ENCODE peak calls at places on chromosomes 4 and X, in four cellular contexts. G, U, Z and C are unnamed samples. For H3K36me3, the result is how much of the 10 kb centered on the place peaks cover.

GRCh38 chr4:116320859-116321258 is 764.5 kb downstream of the TRAM1L1 start:
- DNase-seq in Z (no peak), G (no peak), U (no peak), C (no peak)

GRCh38 chr4:127685292-127685691 is 44.9 kb upstream of the SLC25A31 start:
- DNase-seq in G (no peak), Z (no peak), U (peak), C (no peak)

GRCh38 chrX:1249101-1249887 is 19.3 kb upstream of the CSF2RA start:
- DNase-seq in G (peak), U (peak), Z (no peak), C (peak)

GRCh38 chr4:125741825-125742452 is 427.2 kb downstream of the FAT4 start:
- DNase-seq in G (no peak), U (peak), Z (no peak), C (no peak)

GRCh38 chr4:154491731-154492249 is at the start of gene DCHS2:
- DNase-seq in U (peak), G (no peak), Z (no peak), C (peak)

GRCh38 chrX:69165116-69165651 is at the start of gene PJA1:
- DNase-seq in U (peak), Z (no peak), G (no peak), C (peak)

GRCh38 chrX:68177542-68177941 is 255.8 kb downstream of the OPHN1 start:
- DNase-seq in Z (no peak), U (no peak), G (no peak), C (no peak)

GRCh38 chr4:10461091-10461849 is 4.0 kb upstream of the ZNF518B start:
- DNase-seq in U (no peak), Z (no peak), G (peak), C (peak)

GRCh38 chrX:148556498-148556897 is 56.1 kb downstream of the AFF2 start:
- DNase-seq in G (no peak), Z (no peak), U (no peak), C (no peak)

GRCh38 chr4:182822554-182822953 is 94.6 kb downstream of the DCTD start:
- DNase-seq in Z (no peak), G (no peak), U (no peak), C (no peak)

GRCh38 chr4:99817310-99817885 is 771 bp downstream of the DAPP1 start:
- DNase-seq in G (no peak), U (no peak), Z (no peak), C (no peak)

GRCh38 chrX:55522577-55523254 is 33.1 kb upstream of the USP51 start:
- DNase-seq in U (no peak), Z (no peak), G (no peak), C (no peak)

GRCh38 chr4:189385098-189385497 is 555.6 kb upstream of the FRG1 start:
- DNase-seq in Z (no peak), U (peak), G (no peak), C (no peak)

GRCh38 chrX:49197543-49198087 is 2.4 kb downstream of the SYP start:
- DNase-seq in U (no peak), Z (no peak), G (no peak), C (no peak)

GRCh38 chrX:133214316-133214715 is 3.8 kb downstream of the TFDP3 start:
- DNase-seq in U (no peak), Z (no peak), G (no peak), C (no peak)

GRCh38 chrX:137072396-137072795 is 38.6 kb upstream of the GPR101 start:
- DNase-seq in Z (no peak), U (no peak), G (no peak), C (no peak)

GRCh38 chrX:3393581-3394111 is 47.2 kb upstream of the MXRA5 start:
- DNase-seq in Z (no peak), U (no peak), G (no peak), C (no peak)

GRCh38 chr4:124414641-124415040 is 297.9 kb downstream of the ANKRD50 start:
- DNase-seq in G (no peak), Z (no peak), U (no peak), C (no peak)

GRCh38 chr4:43251760-43252317 is 359.3 kb downstream of the GRXCR1 start:
- DNase-seq in G (no peak), U (no peak), Z (no peak), C (no peak)

GRCh38 chr4:146212781-146213180 is 1.6 kb upstream of the REELD1 start:
- DNase-seq in G (no peak), Z (no peak), U (no peak), C (no peak)

GRCh38 chrX:71616672-71617529 is 1.4 kb downstream of the CXCR3 start:
- DNase-seq in U (peak), Z (no peak), G (no peak), C (no peak)

GRCh38 chrX:85024044-85024443 is 20.4 kb downstream of the APOOL start:
- DNase-seq in U (no peak), G (no peak), Z (no peak), C (no peak)

GRCh38 chrX:4263005-4263404 is 549.6 kb upstream of the PRKX start:
- DNase-seq in G (no peak), Z (no peak), U (no peak), C (no peak)

GRCh38 chr4:1490011-1490905 is 84.0 kb upstream of the NKX1-1 start:
- DNase-seq in G (no peak), Z (no peak), U (no peak), C (no peak)

GRCh38 chr4:177266492-177266891 is 43.2 kb upstream of the NEIL3 start:
- DNase-seq in Z (no peak), U (no peak), G (no peak), C (no peak)

GRCh38 chrX:25277574-25277973 is 261.8 kb upstream of the ARX start:
- DNase-seq in Z (no peak), U (no peak), G (no peak), C (no peak)

GRCh38 chr4:150224896-150225591 is 146.8 kb downstream of the DCLK2 start:
- DNase-seq in G (no peak), U (no peak), Z (peak), C (peak)

GRCh38 chrX:10648608-10649007 is 28.2 kb upstream of the MID1 start:
- DNase-seq in Z (no peak), G (no peak), U (no peak), C (no peak)
- TF ChIP-seq SUZ12 in Z (no peak), G (no peak), U (no peak), C (no peak)

DNA sequence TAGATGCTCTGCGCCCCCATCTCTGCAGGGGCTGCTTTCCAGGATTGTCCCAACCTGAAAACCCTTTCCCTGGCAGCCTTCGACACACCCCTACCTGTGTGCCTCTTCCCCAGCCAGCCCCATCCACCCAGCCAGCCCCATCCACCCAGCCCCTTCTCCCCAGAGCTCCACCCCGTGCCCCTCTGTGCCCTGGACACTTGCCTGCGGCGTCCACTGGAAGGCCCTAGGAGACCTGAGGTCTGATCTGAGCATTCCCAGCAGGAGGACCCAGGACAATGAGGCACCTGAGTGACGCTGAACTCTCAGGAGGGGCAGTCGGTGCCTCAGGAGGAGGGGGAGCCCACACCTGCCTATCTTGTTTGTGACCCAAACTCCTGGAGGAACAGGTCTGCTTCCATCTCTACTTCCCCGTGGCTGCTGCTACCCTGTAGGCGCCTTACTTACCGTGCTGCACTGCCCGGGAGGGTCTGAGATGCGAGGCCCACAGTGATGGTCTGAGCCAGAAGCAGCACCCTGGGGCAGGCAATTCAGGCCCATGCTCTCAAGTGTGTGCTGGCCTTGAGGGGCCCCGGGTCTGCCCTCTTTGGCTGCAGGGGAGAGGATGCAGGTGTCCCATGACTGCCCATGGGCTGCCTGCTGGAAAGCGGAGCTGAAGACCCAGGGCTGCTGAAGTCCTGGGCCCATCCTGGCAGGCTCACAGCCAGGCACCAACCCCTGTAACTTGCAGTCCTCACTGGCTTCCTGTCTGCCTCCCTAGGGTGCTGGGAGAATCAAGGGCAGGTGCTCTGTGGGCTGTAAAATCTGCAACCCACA is 4.9 kb downstream of the LRPAP1 start:
- DNase-seq in G (no peak), U (no peak), Z (no peak), C (no peak)
- H3K36me3 ChIP-seq in G (under half), U (under half), Z (under half), C (half or more)

GRCh38 chrX:115233497-115234219 is at the start of gene LRCH2:
- DNase-seq in Z (no peak), G (no peak), U (no peak), C (no peak)
- TF ChIP-seq YY1 in Z (peak), G (no peak), U (no peak), C (peak)

DNA sequence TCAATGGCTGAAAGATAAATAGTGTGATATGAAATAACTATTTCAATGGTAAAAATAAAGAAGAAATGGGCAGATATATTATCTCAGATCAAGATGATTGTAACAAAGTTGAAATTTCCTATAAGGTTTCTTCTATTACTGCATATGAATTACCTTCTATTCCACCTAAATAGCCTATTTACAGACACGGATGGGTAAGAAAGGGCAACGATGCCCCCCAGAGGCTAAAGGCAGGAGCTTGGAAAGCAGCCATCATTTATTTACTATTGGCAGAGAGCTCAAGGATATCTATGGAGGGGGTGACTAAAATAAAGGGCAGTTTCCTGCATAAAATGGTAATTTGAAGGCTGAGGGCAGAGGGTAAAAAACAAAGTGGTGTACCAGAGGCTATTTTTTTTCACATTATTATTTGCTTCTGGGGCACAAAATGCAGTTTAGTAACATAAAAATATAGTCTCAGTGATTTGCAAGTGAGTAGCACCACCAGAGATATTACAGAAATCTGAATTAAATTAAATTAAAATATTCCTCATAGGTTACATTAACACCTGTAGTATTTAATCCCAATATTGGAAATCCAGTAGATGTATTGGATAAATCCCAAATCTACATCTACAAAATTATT is 123.1 kb downstream of the BTC start:
- DNase-seq in G (no peak), U (peak), Z (peak), C (peak)
- TF ChIP-seq SUZ12 in G (no peak), U (no peak), Z (no peak), C (no peak)

DNA sequence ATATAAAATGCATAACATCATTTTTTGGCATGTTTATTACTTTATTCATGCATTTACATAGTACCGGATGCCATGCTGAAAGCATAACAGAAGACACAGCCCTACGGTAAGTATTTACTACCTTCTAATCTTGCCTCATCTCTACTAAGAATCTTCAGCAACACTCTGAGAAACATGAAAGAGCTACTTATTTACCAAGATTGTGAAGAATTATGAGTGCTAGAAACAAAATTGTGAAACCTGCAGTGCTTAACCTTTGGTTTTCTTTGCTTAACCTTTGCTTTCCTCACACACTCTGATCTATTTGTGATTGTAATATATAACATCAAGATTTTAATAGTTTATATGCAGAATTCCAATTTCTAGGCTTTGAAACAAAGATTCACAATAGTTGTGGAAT is 7.4 kb downstream of the ANTXR2 start:
- DNase-seq in U (no peak), G (no peak), Z (no peak), C (no peak)
- H3K36me3 ChIP-seq in U (under half), G (under half), Z (under half), C (under half)

GRCh38 chr4:122329876-122330595 is 48.8 kb upstream of the ADAD1 start:
- DNase-seq in U (no peak), Z (no peak), G (no peak), C (no peak)
- TF ChIP-seq YY1 in U (no peak), Z (no peak), G (no peak), C (no peak)

GRCh38 chr4:175970072-175970471 is 95.6 kb upstream of the WDR17 start:
- DNase-seq in G (no peak), U (no peak), Z (no peak), C (no peak)

GRCh38 chr4:175971393-175972179 is 94.1 kb upstream of the WDR17 start:
- DNase-seq in U (no peak), G (no peak), Z (no peak), C (no peak)

DNA sequence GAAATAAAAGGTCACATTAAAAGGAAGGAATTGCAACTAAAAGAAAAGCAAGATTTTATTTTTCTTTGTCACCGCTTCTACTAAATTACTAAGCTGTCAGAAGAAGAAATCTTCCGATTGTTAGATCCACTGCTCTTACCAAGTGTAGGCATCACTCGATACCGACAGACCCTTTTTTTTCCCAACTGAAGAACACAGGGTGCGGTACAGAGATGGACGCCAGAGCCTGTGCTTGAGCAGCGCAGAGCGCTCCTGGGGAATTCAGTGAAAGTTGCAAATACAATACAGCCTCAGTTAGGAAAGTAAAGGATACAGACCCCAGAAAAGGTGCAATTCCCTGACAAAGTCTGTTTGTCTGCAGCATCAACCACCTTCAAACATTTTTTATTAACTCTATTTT is 94.9 kb upstream of the WDR17 start:
- DNase-seq in Z (no peak), G (no peak), U (no peak), C (no peak)
- TF ChIP-seq SUZ12 in Z (no peak), G (no peak), U (no peak), C (no peak)

DNA sequence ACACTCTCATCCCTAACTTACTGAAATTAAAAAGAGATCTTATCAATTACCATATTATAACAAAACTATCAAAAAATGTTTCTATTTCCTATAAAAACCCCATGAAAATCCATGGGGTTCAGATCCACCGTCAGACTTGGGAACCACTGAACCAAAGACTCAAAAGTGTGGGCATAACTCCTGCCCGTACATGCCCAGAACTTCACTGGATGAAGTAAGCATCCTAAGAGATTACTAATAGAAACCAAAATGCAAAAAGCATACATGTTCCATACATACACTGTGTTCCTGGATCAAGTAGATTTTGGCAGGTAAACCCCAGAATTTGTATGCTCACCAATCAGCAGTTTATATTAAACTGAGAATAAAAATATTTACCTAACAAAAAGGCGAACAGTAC is 66.1 kb downstream of the PRSS12 start:
- DNase-seq in U (no peak), G (no peak), Z (no peak), C (no peak)
- H3K36me3 ChIP-seq in U (under half), G (under half), Z (under half), C (under half)

GRCh38 chr4:48945981-48946380 is 39.4 kb upstream of the OCIAD2 start:
- DNase-seq in G (no peak), Z (no peak), U (no peak), C (no peak)

GRCh38 chr4:48947731-48948130 is 38.3 kb upstream of the CWH43 start:
- DNase-seq in G (no peak), U (no peak), Z (no peak), C (no peak)

GRCh38 chr4:48949086-48949485 is 37.0 kb upstream of the CWH43 start:
- DNase-seq in G (no peak), Z (no peak), U (no peak), C (no peak)

GRCh38 chr4:48954314-48954713 is 31.8 kb upstream of the CWH43 start:
- DNase-seq in U (no peak), Z (no peak), G (no peak), C (peak)

GRCh38 chr4:48949518-48950207 is 36.4 kb upstream of the CWH43 start:
- DNase-seq in U (no peak), G (no peak), Z (no peak), C (no peak)
- TF ChIP-seq YY1 in U (no peak), G (no peak), Z (no peak), C (no peak)

GRCh38 chr4:72631296-72631695 is 62.3 kb upstream of the ADAMTS3 start:
- DNase-seq in Z (no peak), U (no peak), G (no peak), C (no peak)
- TF ChIP-seq SUZ12 in Z (no peak), U (no peak), G (no peak), C (no peak)